ENCODE peak calls at places on chromosomes 5 and 9, in seven cellular contexts. One of them, this sample, is unnamed.

GRCh38 chr5:108521841-108522506 is 140.1 kb upstream of the FBXL17 start:
- DNase-seq in psoas muscle: no peak
- DNase-seq in mammary epithelial cell: peak
- DNase-seq in progenitor cell of endocrine pancreas: peak
- DNase-seq in cardiac fibroblast: peak
- DNase-seq in HFFc6: peak
- DNase-seq in B cell: peak
- DNase-seq in this sample: no peak

GRCh38 chr9:16869140-16869903 is 1.1 kb downstream of the BNC2 start:
- DNase-seq in psoas muscle: no peak
- DNase-seq in mammary epithelial cell: no peak
- DNase-seq in progenitor cell of endocrine pancreas: no peak
- DNase-seq in cardiac fibroblast: peak
- DNase-seq in HFFc6: no peak
- DNase-seq in B cell: no peak
- DNase-seq in this sample: no peak

GRCh38 chr5:75660678-75661465 is 49.6 kb downstream of the ANKDD1B start:
- DNase-seq in psoas muscle: no peak
- DNase-seq in mammary epithelial cell: no peak
- DNase-seq in progenitor cell of endocrine pancreas: no peak
- DNase-seq in cardiac fibroblast: no peak
- DNase-seq in HFFc6: no peak
- DNase-seq in B cell: no peak
- DNase-seq in this sample: no peak

GRCh38 chr5:89478856-89479255 is 595.9 kb upstream of the MEF2C start:
- DNase-seq in psoas muscle: no peak
- DNase-seq in mammary epithelial cell: no peak
- DNase-seq in progenitor cell of endocrine pancreas: no peak
- DNase-seq in cardiac fibroblast: no peak
- DNase-seq in HFFc6: no peak
- DNase-seq in B cell: no peak
- DNase-seq in this sample: no peak

GRCh38 chr5:56574778-56575177 is 240.6 kb upstream of the MAP3K1 start:
- DNase-seq in psoas muscle: no peak
- DNase-seq in mammary epithelial cell: no peak
- DNase-seq in progenitor cell of endocrine pancreas: no peak
- DNase-seq in cardiac fibroblast: no peak
- DNase-seq in HFFc6: no peak
- DNase-seq in B cell: no peak
- DNase-seq in this sample: no peak

GRCh38 chr9:950139-950538 is 26.3 kb upstream of the DMRT3 start:
- DNase-seq in psoas muscle: no peak
- DNase-seq in mammary epithelial cell: no peak
- DNase-seq in progenitor cell of endocrine pancreas: no peak
- DNase-seq in cardiac fibroblast: no peak
- DNase-seq in HFFc6: no peak
- DNase-seq in B cell: no peak
- DNase-seq in this sample: no peak

GRCh38 chr9:136122425-136123383 is 4.0 kb upstream of the TMEM250 start:
- DNase-seq in psoas muscle: peak
- DNase-seq in mammary epithelial cell: no peak
- DNase-seq in progenitor cell of endocrine pancreas: peak
- DNase-seq in cardiac fibroblast: peak
- DNase-seq in HFFc6: peak
- DNase-seq in B cell: peak
- DNase-seq in this sample: peak

GRCh38 chr9:110555971-110556370 is 23.6 kb downstream of the SVEP1 start:
- DNase-seq in psoas muscle: peak
- DNase-seq in mammary epithelial cell: peak
- DNase-seq in progenitor cell of endocrine pancreas: no peak
- DNase-seq in cardiac fibroblast: peak
- DNase-seq in HFFc6: peak
- DNase-seq in B cell: no peak
- DNase-seq in this sample: no peak

GRCh38 chr9:116435706-116436105 is 251.4 kb upstream of the TRIM32 start:
- DNase-seq in psoas muscle: no peak
- DNase-seq in mammary epithelial cell: no peak
- DNase-seq in progenitor cell of endocrine pancreas: no peak
- DNase-seq in cardiac fibroblast: no peak
- DNase-seq in HFFc6: no peak
- DNase-seq in B cell: no peak
- DNase-seq in this sample: no peak

GRCh38 chr9:134533850-134534585 is 107.6 kb upstream of the COL5A1 start:
- DNase-seq in psoas muscle: no peak
- DNase-seq in mammary epithelial cell: no peak
- DNase-seq in progenitor cell of endocrine pancreas: no peak
- DNase-seq in cardiac fibroblast: no peak
- DNase-seq in HFFc6: no peak
- DNase-seq in B cell: no peak
- DNase-seq in this sample: no peak

GRCh38 chr9:134532084-134532483 is 109.5 kb upstream of the COL5A1 start:
- DNase-seq in psoas muscle: peak
- DNase-seq in mammary epithelial cell: no peak
- DNase-seq in progenitor cell of endocrine pancreas: no peak
- DNase-seq in cardiac fibroblast: no peak
- DNase-seq in HFFc6: no peak
- DNase-seq in B cell: no peak
- DNase-seq in this sample: no peak

GRCh38 chr9:134534661-134535080 is 106.9 kb upstream of the COL5A1 start:
- DNase-seq in psoas muscle: no peak
- DNase-seq in mammary epithelial cell: no peak
- DNase-seq in progenitor cell of endocrine pancreas: no peak
- DNase-seq in cardiac fibroblast: no peak
- DNase-seq in HFFc6: no peak
- DNase-seq in B cell: no peak
- DNase-seq in this sample: no peak

GRCh38 chr9:134530724-134531123 is 110.9 kb upstream of the COL5A1 start:
- DNase-seq in psoas muscle: no peak
- DNase-seq in mammary epithelial cell: no peak
- DNase-seq in progenitor cell of endocrine pancreas: no peak
- DNase-seq in cardiac fibroblast: no peak
- DNase-seq in HFFc6: no peak
- DNase-seq in B cell: no peak
- DNase-seq in this sample: no peak

GRCh38 chr9:134531251-134531970 is 110.2 kb upstream of the COL5A1 start:
- DNase-seq in psoas muscle: peak
- DNase-seq in mammary epithelial cell: no peak
- DNase-seq in progenitor cell of endocrine pancreas: no peak
- DNase-seq in cardiac fibroblast: no peak
- DNase-seq in HFFc6: no peak
- DNase-seq in B cell: no peak
- DNase-seq in this sample: no peak
- TF ChIP-seq CTCF in psoas muscle: no peak
- TF ChIP-seq CTCF in mammary epithelial cell: no peak
- TF ChIP-seq CTCF in progenitor cell of endocrine pancreas: no peak
- TF ChIP-seq CTCF in cardiac fibroblast: peak
- TF ChIP-seq CTCF in HFFc6: no peak
- TF ChIP-seq CTCF in B cell: no peak
- TF ChIP-seq CTCF in this sample: no peak

DNA sequence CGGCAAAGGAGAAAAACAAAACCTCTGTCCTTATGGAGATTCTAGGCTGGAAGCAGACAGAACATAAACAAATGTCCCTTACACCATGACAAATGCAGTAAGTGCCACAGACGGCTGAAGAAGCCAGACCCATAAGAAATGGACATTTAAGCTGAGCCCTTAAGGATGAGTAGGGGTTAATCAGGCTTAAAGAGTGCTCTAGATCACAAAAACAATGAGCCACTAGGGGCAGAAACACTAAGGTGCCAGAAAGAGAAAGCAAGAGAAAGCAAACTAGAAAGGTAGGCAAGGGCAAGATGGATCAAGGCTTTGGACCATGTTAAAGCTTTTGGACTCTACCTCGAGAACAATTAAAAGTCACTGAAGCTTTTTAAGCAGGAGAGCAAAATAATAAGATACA is 326.9 kb upstream of the WWC1 start:
- DNase-seq in psoas muscle: no peak
- DNase-seq in mammary epithelial cell: no peak
- DNase-seq in progenitor cell of endocrine pancreas: no peak
- DNase-seq in cardiac fibroblast: no peak
- DNase-seq in HFFc6: no peak
- DNase-seq in B cell: no peak
- DNase-seq in this sample: no peak
- TF ChIP-seq CTCF in psoas muscle: no peak
- TF ChIP-seq CTCF in mammary epithelial cell: peak
- TF ChIP-seq CTCF in progenitor cell of endocrine pancreas: peak
- TF ChIP-seq CTCF in cardiac fibroblast: peak
- TF ChIP-seq CTCF in HFFc6: peak
- TF ChIP-seq CTCF in B cell: no peak
- TF ChIP-seq CTCF in this sample: no peak

GRCh38 chr9:37921546-37922300 is 17.8 kb upstream of the SLC25A51 start:
- DNase-seq in psoas muscle: no peak
- DNase-seq in mammary epithelial cell: peak
- DNase-seq in progenitor cell of endocrine pancreas: no peak
- DNase-seq in cardiac fibroblast: no peak
- DNase-seq in HFFc6: no peak
- DNase-seq in B cell: no peak
- DNase-seq in this sample: no peak
- TF ChIP-seq CTCF in psoas muscle: no peak
- TF ChIP-seq CTCF in mammary epithelial cell: peak
- TF ChIP-seq CTCF in progenitor cell of endocrine pancreas: no peak
- TF ChIP-seq CTCF in cardiac fibroblast: no peak
- TF ChIP-seq CTCF in HFFc6: no peak
- TF ChIP-seq CTCF in B cell: no peak
- TF ChIP-seq CTCF in this sample: no peak

DNA sequence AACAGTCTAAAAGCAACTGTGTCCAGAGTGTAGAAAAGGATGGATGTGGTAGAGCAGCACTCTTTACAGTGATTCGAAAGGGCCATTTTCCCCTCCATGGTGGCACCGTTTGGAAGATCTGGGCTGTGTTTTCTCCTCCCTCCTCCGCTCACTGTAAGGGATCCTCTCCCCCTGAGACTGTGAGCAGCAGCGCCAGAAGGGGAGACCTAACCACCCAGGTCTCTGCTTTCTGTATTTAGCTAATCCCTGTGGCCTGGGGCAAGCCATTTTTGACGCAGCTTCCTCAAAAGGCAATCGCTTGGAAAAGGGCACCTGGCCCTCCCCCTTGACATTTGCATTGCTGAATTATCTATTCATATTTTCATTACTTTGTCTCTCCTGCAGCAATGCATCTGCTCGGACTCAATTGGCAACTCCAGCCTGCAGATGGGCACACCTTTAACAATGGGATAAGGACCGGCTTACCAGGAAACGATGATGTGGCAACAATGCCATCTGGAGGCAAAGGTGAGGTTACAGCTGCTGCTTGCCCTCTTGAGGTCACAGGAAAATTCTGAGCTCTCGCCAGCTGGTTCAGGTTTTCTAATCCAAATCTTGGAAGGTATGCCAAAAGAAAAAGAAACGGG is 244.3 kb upstream of the WWC1 start:
- DNase-seq in psoas muscle: no peak
- DNase-seq in mammary epithelial cell: peak
- DNase-seq in progenitor cell of endocrine pancreas: peak
- DNase-seq in cardiac fibroblast: peak
- DNase-seq in HFFc6: peak
- DNase-seq in B cell: no peak
- DNase-seq in this sample: no peak
- TF ChIP-seq CTCF in psoas muscle: no peak
- TF ChIP-seq CTCF in mammary epithelial cell: peak
- TF ChIP-seq CTCF in progenitor cell of endocrine pancreas: peak
- TF ChIP-seq CTCF in cardiac fibroblast: peak
- TF ChIP-seq CTCF in HFFc6: peak
- TF ChIP-seq CTCF in B cell: no peak
- TF ChIP-seq CTCF in this sample: no peak

DNA sequence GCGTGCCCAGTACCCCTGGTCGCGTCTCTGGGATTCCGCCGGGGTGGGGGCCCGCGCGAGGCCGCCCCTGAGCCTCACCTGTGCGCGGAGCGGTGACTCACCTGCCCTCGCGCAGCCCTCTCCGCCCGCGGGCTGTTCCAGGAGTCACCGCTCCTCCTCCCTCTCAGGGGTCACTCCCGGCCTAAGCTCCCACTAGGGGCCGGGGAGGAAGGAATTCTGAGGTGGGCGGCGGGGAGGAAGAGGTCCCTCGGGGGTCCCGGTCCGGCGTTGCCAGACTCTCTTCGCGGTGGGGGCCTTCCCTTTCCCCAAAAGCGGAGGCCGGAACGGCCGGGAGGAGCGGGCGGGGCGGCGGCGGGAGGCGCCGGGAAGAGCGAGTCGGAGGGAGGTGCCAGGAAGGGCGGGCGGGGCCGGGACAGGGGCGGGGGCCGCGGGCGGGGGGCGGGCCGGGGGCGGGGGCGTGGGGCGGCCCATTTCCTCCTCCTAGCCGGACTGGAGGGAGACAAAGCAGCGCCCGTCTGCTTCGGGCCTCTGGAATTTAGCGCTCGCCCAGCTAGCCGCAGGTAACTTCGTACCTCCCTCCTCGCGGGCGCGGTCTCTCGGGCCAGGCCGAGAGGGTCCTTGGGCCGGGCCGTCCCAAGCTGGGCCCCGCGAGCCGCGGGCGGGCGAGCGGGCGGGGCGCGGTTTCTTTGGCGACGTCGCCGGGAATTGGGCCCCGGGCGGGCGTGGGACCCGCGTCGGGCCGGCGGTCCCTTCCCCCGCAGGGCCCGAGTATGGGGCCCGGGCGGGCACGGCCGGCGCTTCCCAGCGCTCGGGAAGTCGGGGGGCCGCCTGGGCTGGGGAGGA is at the start of gene CTNNA1:
- DNase-seq in psoas muscle: peak
- DNase-seq in mammary epithelial cell: peak
- DNase-seq in progenitor cell of endocrine pancreas: peak
- DNase-seq in cardiac fibroblast: peak
- DNase-seq in HFFc6: peak
- DNase-seq in B cell: peak
- DNase-seq in this sample: peak
- TF ChIP-seq CTCF in psoas muscle: no peak
- TF ChIP-seq CTCF in mammary epithelial cell: no peak
- TF ChIP-seq CTCF in progenitor cell of endocrine pancreas: peak
- TF ChIP-seq CTCF in cardiac fibroblast: no peak
- TF ChIP-seq CTCF in HFFc6: no peak
- TF ChIP-seq CTCF in B cell: no peak
- TF ChIP-seq CTCF in this sample: no peak

GRCh38 chr5:87885727-87886126 is 382.9 kb downstream of the TMEM161B start:
- DNase-seq in psoas muscle: no peak
- DNase-seq in mammary epithelial cell: peak
- DNase-seq in progenitor cell of endocrine pancreas: no peak
- DNase-seq in cardiac fibroblast: no peak
- DNase-seq in HFFc6: no peak
- DNase-seq in B cell: no peak
- DNase-seq in this sample: no peak
- TF ChIP-seq CTCF in psoas muscle: no peak
- TF ChIP-seq CTCF in mammary epithelial cell: no peak
- TF ChIP-seq CTCF in progenitor cell of endocrine pancreas: no peak
- TF ChIP-seq CTCF in cardiac fibroblast: no peak
- TF ChIP-seq CTCF in HFFc6: no peak
- TF ChIP-seq CTCF in B cell: no peak
- TF ChIP-seq CTCF in this sample: no peak